ENCODE peak calls at places on chromosome 18, in eight cellular contexts. I is mammary epithelial cell, X is amygdala, J is T-helper 2 cell, F is aorta, S is progenitor cell of endocrine pancreas, Z is cardiac septum, R is RWPE1. N is an unnamed sample.

GRCh38 chr18:44592639-44593038 is 88.0 kb upstream of the SETBP1 start:
- DNase-seq in R (no peak), J (no peak), S (no peak), I (no peak), Z (no peak), F (no peak), X (no peak), N (no peak)

GRCh38 chr18:38981382-38981781 is 1415.8 kb upstream of the CELF4 start:
- DNase-seq in J (no peak), F (no peak), I (no peak), Z (no peak), R (no peak), X (no peak), S (no peak), N (peak)

GRCh38 chr18:76161983-76162382 is 333.1 kb downstream of the ZNF516 start:
- DNase-seq in S (no peak), R (no peak), I (no peak), J (no peak), X (no peak), F (no peak), Z (no peak), N (no peak)

GRCh38 chr18:78169487-78169886 is 810.1 kb upstream of the SALL3 start:
- DNase-seq in J (no peak), Z (no peak), S (no peak), F (no peak), R (no peak), X (no peak), I (no peak), N (no peak)

GRCh38 chr18:42882146-42882545 is 233.3 kb downstream of the RIT2 start:
- DNase-seq in R (no peak), X (no peak), S (no peak), I (no peak), F (no peak), Z (no peak), J (no peak), N (no peak)

GRCh38 chr18:63208676-63209075 is 110.9 kb downstream of the BCL2 start:
- DNase-seq in I (no peak), X (no peak), S (no peak), J (no peak), Z (no peak), F (no peak), R (no peak), N (no peak)

GRCh38 chr18:29196307-29196706 is 1019.4 kb upstream of the CDH2 start:
- DNase-seq in Z (no peak), F (no peak), X (no peak), I (no peak), R (no peak), J (no peak), S (no peak), N (no peak)

GRCh38 chr18:40041951-40042350 is 1913.1 kb upstream of the PIK3C3 start:
- DNase-seq in S (no peak), I (no peak), X (no peak), Z (no peak), F (no peak), R (no peak), J (no peak), N (no peak)

GRCh38 chr18:22045221-22045918 is 124.0 kb upstream of the GATA6 start:
- DNase-seq in S (no peak), F (no peak), X (no peak), I (no peak), Z (no peak), J (no peak), R (no peak), N (no peak)

GRCh38 chr18:3541549-3542386 is 91.8 kb downstream of the TGIF1 start:
- DNase-seq in X (no peak), J (no peak), I (peak), Z (no peak), R (no peak), F (no peak), S (no peak), N (peak)

GRCh38 chr18:79395761-79396404 is at the start of gene NFATC1:
- DNase-seq in S (no peak), X (no peak), R (peak), Z (peak), F (peak), J (peak), I (peak), N (peak)

GRCh38 chr18:59743561-59743960 is 46.3 kb upstream of the CCBE1 start:
- DNase-seq in S (no peak), X (no peak), R (no peak), F (no peak), I (no peak), Z (no peak), J (no peak), N (no peak)

GRCh38 chr18:55115606-55116005 is 156.3 kb upstream of the CCDC68 start:
- DNase-seq in R (no peak), F (no peak), J (no peak), Z (no peak), X (no peak), I (peak), S (no peak), N (peak)

GRCh38 chr18:55665506-55665905 is 77.5 kb upstream of the TCF4 start:
- DNase-seq in Z (no peak), S (no peak), R (no peak), I (no peak), J (no peak), F (no peak), X (no peak), N (no peak)

GRCh38 chr18:24831871-24832665 is 371.6 kb downstream of the HRH4 start:
- DNase-seq in I (no peak), F (no peak), X (no peak), Z (no peak), R (no peak), S (peak), J (no peak), N (no peak)

GRCh38 chr18:54043484-54044256 is 180.8 kb downstream of the MBD2 start:
- DNase-seq in S (no peak), F (no peak), Z (no peak), I (peak), R (no peak), X (no peak), J (no peak), N (peak)

GRCh38 chr18:55251186-55251995 is 292.1 kb upstream of the CCDC68 start:
- DNase-seq in J (no peak), F (no peak), X (no peak), S (no peak), I (no peak), R (no peak), Z (no peak), N (peak)

N was measured in bronchial epithelial cell.